ENCODE peak calls at places on chromosomes 5 and 9, in nine cellular contexts. O, A, J, G, S, Z, I, W and V are unnamed samples.

GRCh38 chr5:83433891-83434290 is 37.7 kb upstream of the VCAN start:
- DNase-seq in S (no peak), W (no peak), A (peak), G (no peak), O (no peak), I (no peak), Z (no peak), J (no peak), V (no peak)

GRCh38 chr9:69444021-69444420 is 119.0 kb downstream of the ENTREP1 start:
- DNase-seq in G (no peak), J (peak), W (no peak), Z (no peak), A (peak), O (no peak), S (no peak), I (no peak), V (no peak)

GRCh38 chr5:122126177-122126701 is 3.1 kb upstream of the ZNF474 start:
- DNase-seq in O (no peak), W (no peak), S (no peak), J (peak), I (peak), Z (no peak), G (no peak), A (peak), V (no peak)

GRCh38 chr5:98308960-98309359 is 464.5 kb upstream of the RGMB start:
- DNase-seq in A (no peak), W (no peak), O (no peak), G (no peak), S (no peak), J (peak), I (peak), Z (no peak), V (no peak)

GRCh38 chr9:26033346-26033745 is 355.1 kb upstream of the TUSC1 start:
- DNase-seq in A (peak), J (no peak), G (no peak), S (no peak), I (no peak), W (no peak), Z (no peak), O (no peak), V (no peak)

GRCh38 chr5:110918683-110919082 is 152.8 kb upstream of the TSLP start:
- DNase-seq in W (no peak), G (no peak), I (no peak), A (no peak), J (no peak), Z (no peak), S (no peak), O (no peak), V (no peak)

GRCh38 chr9:126558051-126558665 is 55.6 kb upstream of the LMX1B start:
- DNase-seq in S (peak), O (peak), W (no peak), J (peak), G (peak), A (no peak), I (peak), Z (peak), V (peak)

GRCh38 chr9:18256574-18256973 is 217.4 kb upstream of the ADAMTSL1 start:
- DNase-seq in I (peak), S (no peak), G (no peak), J (peak), W (no peak), A (no peak), O (no peak), Z (no peak), V (no peak)

GRCh38 chr9:35650341-35651158 is at the start of gene SIT1:
- DNase-seq in S (no peak), G (no peak), O (no peak), A (no peak), I (no peak), W (no peak), J (no peak), Z (no peak), V (no peak)

GRCh38 chr5:175885813-175886212 is 14.4 kb downstream of the CPLX2 start:
- DNase-seq in A (no peak), O (no peak), G (no peak), W (no peak), J (peak), S (no peak), Z (no peak), I (peak), V (peak)

GRCh38 chr5:40405230-40405629 is 274.5 kb upstream of the PTGER4 start:
- DNase-seq in O (no peak), S (peak), W (no peak), G (no peak), Z (no peak), I (peak), A (no peak), J (no peak), V (no peak)

GRCh38 chr5:132483101-132483500 is 7.5 kb downstream of the IRF1 start:
- DNase-seq in A (no peak), G (no peak), Z (no peak), O (no peak), J (no peak), S (no peak), W (no peak), I (no peak), V (no peak)

GRCh38 chr5:66666778-66667177 is 70.6 kb downstream of the MAST4 start:
- DNase-seq in A (no peak), I (no peak), O (no peak), Z (peak), S (no peak), J (no peak), G (no peak), W (no peak), V (peak)

GRCh38 chr9:136629879-136630661 is 32.6 kb upstream of the EGFL7 start:
- DNase-seq in I (peak), J (peak), Z (peak), A (no peak), G (no peak), O (peak), S (peak), W (no peak), V (peak)

GRCh38 chr9:131608469-131609115 is 63.3 kb downstream of the PRRT1B start:
- DNase-seq in I (peak), A (peak), S (peak), G (peak), J (peak), W (peak), Z (peak), O (no peak), V (no peak)

GRCh38 chr5:94754824-94755223 is 136.4 kb downstream of the SLF1 start:
- DNase-seq in Z (no peak), I (no peak), G (no peak), J (no peak), O (no peak), S (no peak), W (no peak), A (no peak), V (no peak)

GRCh38 chr9:125258832-125259534 is 2.6 kb upstream of the GAPVD1 start:
- DNase-seq in J (no peak), A (no peak), O (no peak), Z (no peak), W (no peak), G (no peak), S (no peak), I (no peak), V (no peak)

GRCh38 chr5:129459485-129460120 is 495 bp upstream of the ADAMTS19 start:
- DNase-seq in W (peak), J (peak), A (no peak), S (no peak), O (peak), Z (peak), I (peak), G (peak), V (no peak)

GRCh38 chr5:129460951-129461815 is 1.1 kb downstream of the ADAMTS19 start:
- DNase-seq in O (peak), G (peak), Z (peak), S (no peak), W (no peak), J (peak), A (no peak), I (peak), V (peak)

GRCh38 chr5:129460121-129460950 is at the start of gene ADAMTS19:
- DNase-seq in G (peak), J (peak), S (no peak), Z (peak), I (peak), W (no peak), A (no peak), O (peak), V (peak)

GRCh38 chr5:129465945-129466344 is 5.8 kb downstream of the ADAMTS19 start:
- DNase-seq in J (no peak), A (no peak), Z (no peak), G (no peak), O (no peak), I (no peak), S (no peak), W (no peak), V (no peak)

DNA sequence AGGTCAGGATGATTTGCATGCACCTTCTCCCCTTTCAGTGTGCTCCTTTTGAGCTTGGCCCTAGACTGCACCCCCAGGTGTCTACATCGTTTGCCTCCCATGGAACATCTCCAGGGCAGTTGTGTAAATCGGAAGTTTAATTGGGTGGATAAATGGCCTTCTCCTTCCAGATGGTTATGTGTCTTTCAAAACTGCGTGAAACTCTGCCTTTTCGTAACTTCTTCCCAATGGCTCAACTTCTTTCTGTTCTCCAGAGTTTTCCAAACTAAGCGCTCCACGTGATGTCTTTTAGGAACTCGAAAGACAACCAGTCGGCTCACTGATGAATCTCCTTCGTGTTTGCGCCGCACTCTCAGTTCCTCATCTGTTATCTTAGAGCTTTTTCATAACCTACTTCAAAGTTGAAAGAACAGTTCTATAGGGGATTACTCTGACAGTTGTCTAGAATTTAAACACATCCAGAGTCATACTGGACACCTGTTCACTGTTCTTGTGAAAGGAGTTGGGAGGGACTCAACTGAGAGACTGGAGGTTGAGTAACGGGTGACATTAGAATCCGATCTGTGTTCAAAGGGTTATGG is 1.8 kb downstream of the ADAMTS19 start:
- DNase-seq in A (no peak), S (no peak), W (no peak), O (no peak), Z (no peak), J (no peak), I (no peak), G (no peak), V (no peak)
- TF ChIP-seq CTCF in A (no peak), S (no peak), W (no peak), O (peak), Z (no peak), J (no peak), I (no peak), G (no peak), V (no peak)

GRCh38 chr9:99948482-99948881 is 42.0 kb downstream of the STX17 start:
- DNase-seq in W (no peak), S (no peak), Z (no peak), J (no peak), A (no peak), G (no peak), I (no peak), O (no peak), V (no peak)

GRCh38 chr9:99948896-99949295 is 42.4 kb downstream of the STX17 start:
- DNase-seq in I (peak), S (no peak), A (no peak), Z (no peak), G (no peak), J (peak), W (no peak), O (no peak), V (no peak)

GRCh38 chr9:99947395-99947794 is 40.9 kb downstream of the STX17 start:
- DNase-seq in W (no peak), O (no peak), S (no peak), Z (no peak), G (no peak), I (peak), J (peak), A (no peak), V (no peak)
- TF ChIP-seq CTCF in W (peak), O (peak), S (no peak), Z (no peak), G (no peak), I (peak), J (peak), A (no peak), V (peak)

DNA sequence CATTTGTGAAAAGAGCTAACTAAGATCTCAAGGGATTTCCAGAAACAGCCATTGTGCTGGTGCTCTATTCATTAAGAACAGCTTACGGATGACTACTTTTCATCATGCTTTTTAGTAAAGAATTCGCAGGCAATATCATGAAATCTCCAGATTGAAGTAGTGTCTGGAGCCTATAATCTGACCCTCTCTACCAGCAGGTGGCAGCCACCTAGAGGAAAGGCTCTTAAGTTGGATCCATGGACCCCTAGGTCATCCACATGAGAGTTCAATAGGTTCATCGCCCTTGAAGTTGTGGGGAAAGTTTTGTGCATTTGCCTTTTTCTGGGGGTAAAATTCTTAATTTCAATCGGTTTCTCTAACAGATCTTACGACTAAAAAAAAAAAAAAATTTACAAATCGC is 82.3 kb downstream of the SLC1A3 start:
- DNase-seq in I (peak), Z (no peak), O (no peak), G (no peak), S (no peak), A (no peak), J (no peak), W (no peak), V (no peak)
- TF ChIP-seq CTCF in I (peak), Z (peak), O (peak), G (no peak), S (no peak), A (peak), J (peak), W (peak), V (peak)

DNA sequence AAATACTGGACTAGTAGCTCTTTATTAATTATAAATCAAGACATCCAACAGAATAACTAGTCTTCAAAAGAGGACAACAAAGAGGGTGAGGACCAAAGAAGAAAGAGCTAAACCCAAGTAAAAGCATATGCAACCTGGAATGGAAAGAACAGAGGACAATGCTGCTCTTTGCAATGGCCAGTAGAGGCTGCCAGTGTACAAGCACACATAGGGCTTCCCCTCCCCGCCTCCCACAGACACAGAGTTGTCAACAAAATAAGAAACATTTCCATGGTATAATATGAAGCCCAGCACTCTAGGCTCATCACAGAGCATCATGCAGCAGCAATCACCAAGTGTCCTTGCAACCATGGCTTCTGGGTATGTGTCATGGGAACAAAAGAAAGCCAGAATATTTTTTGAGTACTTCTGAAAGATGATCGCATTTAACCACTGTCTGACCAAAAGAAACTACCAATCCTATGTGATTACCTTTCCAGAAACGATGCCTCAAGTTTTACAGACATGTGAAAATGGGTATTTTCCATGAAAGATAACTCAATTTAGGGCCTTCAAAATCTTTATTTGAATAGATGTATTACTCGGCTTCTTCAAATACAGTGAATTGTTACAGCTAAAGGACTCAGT is 58.1 kb downstream of the RFX3 start:
- DNase-seq in G (peak), J (peak), O (no peak), Z (peak), W (no peak), A (peak), S (peak), I (peak), V (peak)
- TF ChIP-seq CTCF in G (peak), J (peak), O (peak), Z (peak), W (peak), A (peak), S (peak), I (peak), V (peak)

GRCh38 chr9:135330685-135331590 is 148.6 kb upstream of the PPP1R26 start:
- DNase-seq in A (no peak), O (peak), W (peak), J (no peak), S (no peak), Z (no peak), G (no peak), I (no peak), V (peak)

GRCh38 chr9:135328485-135329417 is 150.8 kb upstream of the PPP1R26 start:
- DNase-seq in S (no peak), O (peak), J (no peak), I (no peak), A (no peak), Z (no peak), W (peak), G (no peak), V (peak)

GRCh38 chr9:135332516-135332915 is 147.1 kb upstream of the PPP1R26 start:
- DNase-seq in G (no peak), J (no peak), I (no peak), S (no peak), Z (no peak), W (peak), O (no peak), A (no peak), V (peak)

GRCh38 chr9:135330307-135330631 is 149.3 kb upstream of the PPP1R26 start:
- DNase-seq in A (no peak), J (no peak), S (no peak), I (no peak), W (peak), O (peak), Z (no peak), G (no peak), V (peak)

DNA sequence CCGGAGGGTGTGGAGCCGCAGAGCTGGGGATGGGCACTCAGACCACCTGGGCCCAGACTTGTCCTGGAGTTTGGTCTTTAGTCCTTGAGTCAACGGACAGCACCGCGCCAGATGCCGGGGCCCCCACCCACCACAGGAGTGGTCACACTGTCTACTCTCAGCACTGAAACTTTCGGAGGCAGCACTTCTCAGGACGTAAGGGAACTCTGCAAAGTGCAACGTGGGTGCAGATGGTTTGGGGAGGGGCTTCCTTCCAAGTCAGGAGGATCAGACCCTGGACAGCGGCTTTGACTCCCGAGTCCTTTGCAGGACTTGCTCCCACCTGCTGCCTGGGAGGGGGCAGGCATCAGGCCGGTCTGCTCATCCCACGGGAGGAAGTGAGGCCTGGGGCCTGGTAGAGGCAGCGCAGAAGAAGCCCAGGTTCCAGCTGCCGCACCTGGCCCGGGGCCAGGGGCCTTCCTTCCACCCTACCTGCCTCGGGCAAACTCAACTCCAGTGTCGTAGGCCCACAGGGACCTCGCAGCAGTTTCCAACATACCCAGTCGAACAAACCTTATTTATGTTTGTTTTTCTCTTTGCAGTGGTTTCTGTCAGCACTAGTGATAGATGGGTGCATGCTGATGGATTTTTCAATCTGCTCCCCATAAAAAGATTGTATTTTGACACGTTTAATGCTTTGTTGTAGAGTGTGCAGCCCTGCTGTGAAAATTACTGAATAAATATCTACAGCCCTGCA is 149.8 kb upstream of the PPP1R26 start:
- DNase-seq in G (no peak), Z (no peak), I (no peak), A (no peak), J (no peak), S (no peak), O (no peak), W (peak), V (peak)
- TF ChIP-seq CTCF in G (no peak), Z (no peak), I (no peak), A (no peak), J (no peak), S (no peak), O (no peak), W (no peak), V (no peak)

GRCh38 chr5:56323505-56323904 is 90.4 kb upstream of the ANKRD55 start:
- DNase-seq in A (peak), S (no peak), Z (no peak), O (no peak), W (no peak), I (peak), G (no peak), J (peak), V (no peak)
- TF ChIP-seq CTCF in A (no peak), S (no peak), Z (peak), O (no peak), W (peak), I (peak), G (no peak), J (no peak), V (peak)